ENCODE peak calls at places on chromosomes 6 and 20, in four cellular contexts. E is IMR-90, L is GM12878, Z is K562. G is an unnamed sample.

GRCh38 chr6:106477790-106478189 is 117.3 kb downstream of the CRYBG1 start:
- DNase-seq in L (no peak), E (no peak), Z (no peak), G (peak; percentile 71)

GRCh38 chr20:49889943-49890650 is 25.2 kb downstream of the SPATA2 start:
- DNase-seq in E (no peak), L (no peak), Z (no peak), G (no peak)

GRCh38 chr20:32534661-32535240 is 50.4 kb downstream of the NOL4L start:
- DNase-seq in L (no peak), Z (peak; percentile 70), E (no peak), G (no peak)

GRCh38 chr20:18978311-18978710 is 164.7 kb downstream of the SCP2D1 start:
- DNase-seq in L (no peak), E (no peak), Z (no peak), G (no peak)

GRCh38 chr20:38460040-38460623 is 12.5 kb upstream of the RALGAPB start:
- DNase-seq in E (peak; percentile 81), Z (peak; percentile 80), L (no peak), G (peak; percentile 57)

GRCh38 chr6:27753668-27754407 is 158.4 kb downstream of the OR2B2 start:
- DNase-seq in Z (peak; percentile 98), E (peak; percentile 76), L (peak; percentile 72), G (peak; percentile 87)

GRCh38 chr20:46787986-46788762 is 78.7 kb downstream of the SLC2A10 start:
- DNase-seq in L (no peak), E (no peak), Z (no peak), G (no peak)

GRCh38 chr6:144547409-144547808 is 262.3 kb downstream of the UTRN start:
- DNase-seq in E (peak; percentile 13), Z (no peak), L (no peak), G (no peak)

GRCh38 chr6:27866370-27867050 is 45.7 kb downstream of the OR2B2 start:
- DNase-seq in E (peak; percentile 68), L (peak; percentile 74), Z (peak; percentile 48), G (peak; percentile 62)

GRCh38 chr20:34085544-34086040 is 26.5 kb downstream of the EIF2S2 start:
- DNase-seq in Z (peak; percentile 93), L (no peak), E (no peak), G (no peak)

GRCh38 chr6:144853603-144854002 is 568.5 kb downstream of the UTRN start:
- DNase-seq in Z (no peak), E (no peak), L (no peak), G (no peak)

GRCh38 chr6:24145690-24146131 is 19.7 kb downstream of the NRSN1 start:
- DNase-seq in E (no peak), L (no peak), Z (no peak), G (no peak)

DNA sequence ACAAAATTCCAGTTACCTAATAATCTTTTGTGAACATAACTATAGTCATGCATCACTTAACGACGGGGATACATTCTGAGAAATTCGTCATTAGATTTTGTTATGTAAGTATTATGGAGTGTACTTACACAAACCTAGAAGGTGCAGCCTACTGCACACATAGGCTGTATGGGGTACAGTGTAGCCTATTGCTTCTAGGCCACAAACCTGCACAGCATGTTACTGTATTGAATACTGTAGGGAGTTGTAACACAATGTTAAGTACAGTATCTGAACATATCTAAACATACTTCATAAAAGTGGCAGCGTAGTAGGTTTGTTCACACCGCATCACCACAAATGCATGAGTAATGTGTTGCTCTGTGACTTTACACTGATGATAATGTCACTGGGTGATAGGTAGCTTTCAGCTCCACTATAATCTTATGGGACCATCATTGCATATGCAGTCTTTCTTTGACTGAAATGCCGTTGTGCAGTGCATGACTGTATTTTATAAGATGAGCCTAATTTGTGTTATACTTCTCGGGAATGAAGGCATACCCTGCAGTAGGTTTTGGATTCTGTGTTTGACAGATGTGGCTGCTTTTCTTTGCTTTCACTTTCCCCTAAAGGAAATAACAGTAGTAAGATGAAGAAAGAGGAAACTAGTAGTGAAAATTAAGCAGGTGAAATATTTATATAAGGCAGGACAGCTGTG is 365.6 kb downstream of the FARS2 start:
- DNase-seq in E (no peak), L (peak; percentile 27), Z (no peak), G (no peak)
- TF ChIP-seq RCOR1 in E (no peak), L (no peak), Z (no peak), G (no peak)

DNA sequence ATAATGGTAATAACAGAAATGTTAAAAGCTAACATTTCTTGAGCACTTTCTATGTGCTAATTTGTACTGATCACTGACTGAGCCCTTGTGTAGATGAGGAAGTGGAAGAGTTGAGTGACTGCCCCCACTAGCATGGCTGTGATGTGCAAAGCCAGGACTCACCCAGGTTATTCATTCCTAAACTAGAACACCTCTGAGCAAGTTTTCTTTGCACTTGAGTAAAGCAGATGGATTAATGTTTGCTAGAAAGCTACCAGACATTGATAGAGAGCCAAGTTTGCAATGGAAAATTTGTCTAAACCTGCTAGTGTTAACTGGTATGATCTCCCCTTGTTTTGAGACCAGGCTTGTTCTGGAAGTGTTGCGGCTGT is 467.4 kb upstream of the PLCB4 start:
- DNase-seq in L (peak; percentile 56), Z (no peak), E (no peak), G (no peak)
- H2AFZ ChIP-seq in L (no peak overlapping the region), Z (no peak overlapping the region), E (no peak overlapping the region), G (no peak overlapping the region)

GRCh38 chr6:47481806-47482205 is 4.2 kb downstream of the CD2AP start:
- DNase-seq in L (no peak), E (no peak), Z (no peak), G (no peak)
- H3K4me1 ChIP-seq in L (peaks cover 10% of the 10 kb centered on the region), E (peaks cover 2% of the 10 kb centered on the region), Z (peaks cover 25% of the 10 kb centered on the region), G (peaks cover 11% of the 10 kb centered on the region)

GRCh38 chr6:72561629-72562028 is 60.2 kb upstream of the KCNQ5 start:
- DNase-seq in E (no peak), L (no peak), Z (peak; percentile 27), G (no peak)

GRCh38 chr6:72564231-72564630 is 57.6 kb upstream of the KCNQ5 start:
- DNase-seq in Z (no peak), L (no peak), E (peak; percentile 50), G (no peak)

GRCh38 chr6:72559067-72559466 is 62.8 kb upstream of the KCNQ5 start:
- DNase-seq in Z (peak; percentile 40), E (no peak), L (no peak), G (no peak)

DNA sequence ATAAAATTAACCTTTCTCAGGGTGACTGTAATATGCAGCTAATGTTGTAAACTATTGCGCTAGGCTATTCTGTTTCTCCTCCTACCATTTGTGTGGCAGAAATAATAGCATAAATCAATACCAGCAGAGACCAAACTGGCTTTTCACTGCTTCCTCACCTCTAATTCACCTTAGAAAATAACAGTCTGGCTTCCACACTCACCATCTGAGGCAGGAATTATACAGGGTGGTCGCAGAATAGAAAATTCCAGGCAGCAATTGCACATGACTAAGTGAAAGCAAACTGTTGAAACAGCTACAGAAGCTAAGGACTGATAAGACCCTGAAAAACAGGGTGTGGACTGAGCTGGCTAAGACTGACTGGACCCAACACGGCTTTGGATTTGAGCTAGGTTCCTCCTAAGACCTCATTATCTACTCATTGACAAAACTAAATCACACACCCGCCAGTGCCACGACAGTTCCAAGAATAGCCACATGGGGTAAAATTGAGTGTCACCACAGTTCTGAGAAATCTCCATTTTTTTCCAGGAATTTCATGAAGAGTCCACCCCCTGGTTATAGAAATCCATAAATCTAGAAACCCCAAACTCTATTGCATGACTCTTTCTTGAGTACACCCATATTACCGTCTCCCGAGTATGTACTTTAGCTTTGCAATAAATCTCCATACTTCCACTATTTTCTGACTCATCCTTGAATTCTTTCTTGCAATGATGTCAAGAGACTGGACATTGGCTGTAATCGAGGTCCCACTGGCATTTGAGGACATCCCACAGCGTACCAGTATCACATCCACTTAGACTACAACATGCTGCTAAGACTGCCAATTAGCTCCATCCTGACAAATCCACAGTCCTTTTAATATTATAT is 60.9 kb upstream of the KCNQ5 start:
- DNase-seq in L (no peak), Z (peak; percentile 98), E (peak; percentile 19), G (peak; percentile 1)
- TF ChIP-seq RCOR1 in L (no peak), Z (peak; percentile 95), E (no peak), G (no peak)

GRCh38 chr6:112432853-112433252 is 85.7 kb downstream of the RFPL4B start:
- DNase-seq in L (no peak), Z (no peak), E (peak; percentile 21), G (no peak)
- H2AFZ ChIP-seq in L (no peak overlapping the region), Z (no peak overlapping the region), E (no peak overlapping the region), G (peak overlapping the region; percentile 33)

GRCh38 chr20:2136275-2136674 is 34.6 kb downstream of the STK35 start:
- DNase-seq in L (no peak), E (no peak), Z (no peak), G (no peak)
- H3K4me1 ChIP-seq in L (no peaks in the 10 kb centered on the region), E (peaks cover 50% of the 10 kb centered on the region), Z (no peaks in the 10 kb centered on the region), G (peaks cover 45% of the 10 kb centered on the region)

G was measured in SK-N-SH.